ENCODE peak calls at places on chromosomes 13 and 19, in nine cellular contexts. Z is sciatic nerve, J is brain microvascular endothelial cell, X is HTR-8/SVneo, V is heart right ventricle, R is fibroblast of lung, D is NCI-H1417, K is tibial artery, H is Peyer's patch. E is an unnamed sample.

GRCh38 chr19:55697069-55697440 is 22.0 kb downstream of the EPN1 start:
- DNase-seq in Z (peak), J (no peak), X (no peak), V (no peak), R (no peak), D (no peak), K (no peak), H (no peak), E (no peak)

GRCh38 chr19:56562766-56563165 is 4.5 kb upstream of the ZNF470 start:
- DNase-seq in Z (no peak), J (no peak), X (no peak), V (no peak), R (no peak), D (no peak), K (no peak), H (no peak), E (no peak)

GRCh38 chr19:49338023-49338677 is 2.9 kb downstream of the CD37 start:
- DNase-seq in Z (peak), J (no peak), X (no peak), V (no peak), R (no peak), D (no peak), K (peak), H (no peak), E (no peak)

GRCh38 chr13:29844441-29844840 is 6.0 kb downstream of the UBL3 start:
- DNase-seq in Z (no peak), J (no peak), X (no peak), V (no peak), R (peak), D (no peak), K (no peak), H (no peak), E (no peak)

GRCh38 chr19:55703790-55704215 is 28.8 kb downstream of the EPN1 start:
- DNase-seq in Z (no peak), J (no peak), X (no peak), V (peak), R (peak), D (no peak), K (no peak), H (peak), E (no peak)

GRCh38 chr19:41748012-41748411 is 7.3 kb upstream of the CEACAM6 start:
- DNase-seq in Z (no peak), J (no peak), X (no peak), V (no peak), R (no peak), D (no peak), K (no peak), H (no peak), E (no peak)

GRCh38 chr13:23268441-23268840 is 87.7 kb downstream of the SGCG start:
- DNase-seq in Z (no peak), J (no peak), X (no peak), V (no peak), R (no peak), D (no peak), K (no peak), H (no peak), E (no peak)

GRCh38 chr13:97100821-97101220 is 106.5 kb upstream of the OXGR1 start:
- DNase-seq in Z (no peak), J (no peak), X (no peak), V (no peak), R (no peak), D (no peak), K (no peak), H (no peak), E (no peak)

GRCh38 chr13:26050568-26051230 is 1.1 kb downstream of the SHISA2 start:
- DNase-seq in Z (no peak), J (no peak), X (no peak), V (peak), R (peak), D (peak), K (no peak), H (no peak), E (peak)

GRCh38 chr13:27022571-27023311 is 148.9 kb downstream of the USP12 start:
- DNase-seq in Z (no peak), J (no peak), X (no peak), V (no peak), R (peak), D (peak), K (no peak), H (no peak), E (no peak)

GRCh38 chr19:27776020-27776419 is 1436.9 kb downstream of the UQCRFS1 start:
- DNase-seq in Z (no peak), J (peak), X (no peak), V (no peak), R (peak), D (peak), K (no peak), H (no peak), E (no peak)

GRCh38 chr13:38752726-38753125 is 65.8 kb downstream of the FREM2 start:
- DNase-seq in Z (no peak), J (no peak), X (no peak), V (no peak), R (no peak), D (peak), K (no peak), H (no peak), E (no peak)

GRCh38 chr19:49119411-49120324 is at the start of gene PPFIA3:
- DNase-seq in Z (peak), J (peak), X (peak), V (peak), R (peak), D (peak), K (peak), H (peak), E (no peak)

GRCh38 chr19:5929646-5930045 is 15.6 kb downstream of the CAPS start:
- DNase-seq in Z (no peak), J (no peak), X (no peak), V (no peak), R (no peak), D (no peak), K (no peak), H (no peak), E (no peak)

GRCh38 chr19:7673995-7674667 is 2.8 kb upstream of the MCEMP1 start:
- DNase-seq in Z (peak), J (peak), X (peak), V (peak), R (peak), D (peak), K (peak), H (peak), E (peak)

GRCh38 chr19:19618384-19619051 is at the start of gene PBX4:
- DNase-seq in Z (peak), J (peak), X (peak), V (peak), R (peak), D (peak), K (peak), H (peak), E (peak)

GRCh38 chr19:48926909-48927308 is 6.6 kb upstream of the DHDH start:
- DNase-seq in Z (no peak), J (peak), X (peak), V (no peak), R (peak), D (peak), K (peak), H (no peak), E (peak)

GRCh38 chr19:16447015-16447384 is 24.8 kb downstream of the EPS15L1 start:
- DNase-seq in Z (peak), J (peak), X (no peak), V (peak), R (peak), D (no peak), K (peak), H (no peak), E (peak)